ENCODE peak calls at places on chromosomes 16 and 17, in five cellular contexts. One of them, this sample, is unnamed.

GRCh38 chr17:36000730-36001108 is 634 bp downstream of the CCL15 start:
- DNase-seq in stimulated activated CD4-positive, alpha-beta T cell treated with anti-CD3 and anti-CD28 coated beads, Interleukin-2, amount 100 ng/mL, for 48 hours: no peak
- DNase-seq in LoVo: peak
- DNase-seq in NCI-H774: no peak
- DNase-seq in kidney glomerular epithelial cell: no peak
- DNase-seq in this sample: no peak

GRCh38 chr17:27519550-27519949 is 63.3 kb downstream of the KSR1 start:
- DNase-seq in kidney glomerular epithelial cell: no peak
- DNase-seq in LoVo: no peak
- DNase-seq in NCI-H774: no peak
- DNase-seq in stimulated activated CD4-positive, alpha-beta T cell treated with anti-CD3 and anti-CD28 coated beads, Interleukin-2, amount 100 ng/mL, for 48 hours: no peak
- DNase-seq in this sample: no peak

GRCh38 chr17:27944546-27945332 is 51.6 kb upstream of the LYRM9 start:
- DNase-seq in stimulated activated CD4-positive, alpha-beta T cell treated with anti-CD3 and anti-CD28 coated beads, Interleukin-2, amount 100 ng/mL, for 48 hours: no peak
- DNase-seq in LoVo: no peak
- DNase-seq in kidney glomerular epithelial cell: no peak
- DNase-seq in NCI-H774: peak
- DNase-seq in this sample: peak

GRCh38 chr16:31071861-31072260 is 2.2 kb downstream of the ZNF668 start:
- DNase-seq in kidney glomerular epithelial cell: peak
- DNase-seq in LoVo: no peak
- DNase-seq in NCI-H774: peak
- DNase-seq in stimulated activated CD4-positive, alpha-beta T cell treated with anti-CD3 and anti-CD28 coated beads, Interleukin-2, amount 100 ng/mL, for 48 hours: no peak
- DNase-seq in this sample: no peak

GRCh38 chr16:1890701-1891035 is 18.7 kb upstream of the MEIOB start:
- DNase-seq in stimulated activated CD4-positive, alpha-beta T cell treated with anti-CD3 and anti-CD28 coated beads, Interleukin-2, amount 100 ng/mL, for 48 hours: no peak
- DNase-seq in NCI-H774: no peak
- DNase-seq in LoVo: no peak
- DNase-seq in kidney glomerular epithelial cell: no peak
- DNase-seq in this sample: peak

GRCh38 chr17:70869402-70870085 is 700.2 kb downstream of the KCNJ2 start:
- DNase-seq in stimulated activated CD4-positive, alpha-beta T cell treated with anti-CD3 and anti-CD28 coated beads, Interleukin-2, amount 100 ng/mL, for 48 hours: no peak
- DNase-seq in LoVo: no peak
- DNase-seq in kidney glomerular epithelial cell: no peak
- DNase-seq in NCI-H774: no peak
- DNase-seq in this sample: peak

GRCh38 chr17:72763981-72764380 is 328.5 kb downstream of the SLC39A11 start:
- DNase-seq in NCI-H774: no peak
- DNase-seq in kidney glomerular epithelial cell: no peak
- DNase-seq in stimulated activated CD4-positive, alpha-beta T cell treated with anti-CD3 and anti-CD28 coated beads, Interleukin-2, amount 100 ng/mL, for 48 hours: no peak
- DNase-seq in LoVo: no peak
- DNase-seq in this sample: no peak

GRCh38 chr17:73605444-73605843 is 38.8 kb downstream of the SDK2 start:
- DNase-seq in stimulated activated CD4-positive, alpha-beta T cell treated with anti-CD3 and anti-CD28 coated beads, Interleukin-2, amount 100 ng/mL, for 48 hours: no peak
- DNase-seq in NCI-H774: no peak
- DNase-seq in LoVo: no peak
- DNase-seq in kidney glomerular epithelial cell: no peak
- DNase-seq in this sample: no peak

This sample was measured in NCI-H1105 treated with DMSO at 0.1 percent for 48 hours.